ENCODE peak calls at places on chromosomes 3 and 15, in seven cellular contexts. M is HCEC 1CT; P is lung; U is nephron progenitor cell; A is activated CD4-positive, alpha-beta T cell treated with anti-CD3 and anti-CD28 coated beads, Interleukin-2, amount 50 U/mL, for 1 hour; I is neural crest cell; S is testis. W is an unnamed sample.
A peak's percentile ranks its signal among the peaks of the same experiment; 100 is the strongest.

GRCh38 chr15:31472636-31473383 is 146.2 kb downstream of the KLF13 start:
- DNase-seq in I (no peak), P (no peak), U (peak; percentile 27), S (no peak), A (peak; percentile 37), M (peak; percentile 29), W (peak; percentile 45)

GRCh38 chr15:63487076-63487757 is 17.2 kb upstream of the USP3 start:
- DNase-seq in A (peak; percentile 89), U (peak; percentile 91), M (peak; percentile 63), S (peak; percentile 93), P (peak; percentile 92), I (peak; percentile 96), W (peak; percentile 90)

GRCh38 chr3:99843590-99844260 is 26.1 kb downstream of the CMSS1 start:
- DNase-seq in I (no peak), P (no peak), M (no peak), A (no peak), U (no peak), S (no peak), W (no peak)

GRCh38 chr15:41001524-41001923 is 48.3 kb downstream of the CHAC1 start:
- DNase-seq in I (no peak), P (no peak), U (peak; percentile 15), A (no peak), S (no peak), M (peak; percentile 78), W (no peak)

GRCh38 chr15:70826634-70827033 is 27.3 kb downstream of the LARP6 start:
- DNase-seq in P (peak; percentile 39), U (no peak), S (no peak), M (peak; percentile 87), A (no peak), I (no peak), W (no peak)

GRCh38 chr15:45187894-45188830 is at the start of gene SHF:
- DNase-seq in S (peak; percentile 80), U (peak; percentile 80), I (peak; percentile 68), P (no peak), M (no peak), A (peak; percentile 55), W (peak; percentile 83)

GRCh38 chr3:8472549-8472948 is 29.1 kb upstream of the LMCD1 start:
- DNase-seq in I (no peak), P (no peak), U (no peak), S (peak; percentile 49), A (no peak), M (no peak), W (no peak)

GRCh38 chr15:83115410-83115809 is 8.0 kb downstream of the TM6SF1 start:
- DNase-seq in P (no peak), U (no peak), A (no peak), I (no peak), S (no peak), M (no peak), W (no peak)

GRCh38 chr3:33663042-33663441 is 55.0 kb downstream of the CLASP2 start:
- DNase-seq in M (peak; percentile 19), I (no peak), A (no peak), S (no peak), U (no peak), P (no peak), W (no peak)

GRCh38 chr15:75348563-75349350 is 1.9 kb downstream of the NEIL1 start:
- DNase-seq in U (peak; percentile 38), A (no peak), P (no peak), I (no peak), S (no peak), M (no peak), W (peak; percentile 60)

GRCh38 chr15:57031605-57032004 is 113.2 kb downstream of the TCF12 start:
- DNase-seq in S (peak; percentile 71), U (no peak), I (no peak), A (no peak), P (no peak), M (peak; percentile 43), W (no peak)

GRCh38 chr15:69762373-69763148 is 309.9 kb downstream of the RPLP1 start:
- DNase-seq in U (no peak), P (no peak), M (no peak), S (no peak), I (no peak), A (no peak), W (no peak)

W was measured in ecto neural progenitor cell.